ENCODE peak calls at places on chromosomes 12 and 14, in eight cellular contexts. A is GM12865, G is heart right ventricle, J is ascending aorta, K is fibroblast of pulmonary artery, M is IMR-90, Y is cardiac muscle cell, H is mammary epithelial cell. Q is an unnamed sample.

GRCh38 chr14:92924247-92924646 is 1.3 kb downstream of the CHGA start:
- DNase-seq in A (peak), G (no peak), J (no peak), K (no peak), M (no peak), Y (no peak), H (no peak), Q (no peak)

GRCh38 chr14:74981833-74982232 is 20.9 kb upstream of the EIF2B2 start:
- DNase-seq in A (no peak), G (no peak), J (peak), K (no peak), M (no peak), Y (no peak), H (no peak), Q (no peak)

GRCh38 chr14:93984987-93985410 is 8.6 kb upstream of the ASB2 start:
- DNase-seq in A (peak), G (peak), J (peak), K (peak), M (peak), Y (peak), H (peak), Q (peak)

GRCh38 chr12:133130808-133131128 is 341 bp downstream of the ZNF10 start:
- DNase-seq in A (no peak), G (peak), J (no peak), K (no peak), M (no peak), Y (no peak), H (no peak), Q (peak)

GRCh38 chr12:14537088-14537487 is 30.6 kb downstream of the PLBD1 start:
- DNase-seq in A (no peak), G (no peak), J (no peak), K (no peak), M (no peak), Y (no peak), H (no peak), Q (no peak)

GRCh38 chr14:90697577-90698206 is 118.5 kb downstream of the TTC7B start:
- DNase-seq in A (peak), G (peak), J (peak), K (peak), M (peak), Y (peak), H (peak), Q (peak)

GRCh38 chr14:68894802-68895201 is 84.3 kb downstream of the ACTN1 start:
- DNase-seq in A (no peak), G (no peak), J (no peak), K (peak), M (peak), Y (peak), H (peak), Q (peak)

GRCh38 chr14:75487155-75487671 is 35.1 kb upstream of the BATF start:
- DNase-seq in A (peak), G (no peak), J (no peak), K (no peak), M (no peak), Y (no peak), H (peak), Q (no peak)

GRCh38 chr12:84874125-84874824 is 38.3 kb downstream of the SLC6A15 start:
- DNase-seq in A (peak), G (no peak), J (no peak), K (peak), M (peak), Y (peak), H (peak), Q (peak)

GRCh38 chr12:84877340-84877739 is 35.3 kb downstream of the SLC6A15 start:
- DNase-seq in A (no peak), G (no peak), J (no peak), K (no peak), M (no peak), Y (no peak), H (no peak), Q (no peak)

GRCh38 chr12:84874825-84875139 is 37.8 kb downstream of the SLC6A15 start:
- DNase-seq in A (no peak), G (no peak), J (no peak), K (no peak), M (no peak), Y (no peak), H (no peak), Q (no peak)

GRCh38 chr12:84875241-84875640 is 37.4 kb downstream of the SLC6A15 start:
- DNase-seq in A (no peak), G (no peak), J (no peak), K (no peak), M (no peak), Y (no peak), H (no peak), Q (peak)
- H3K4me3 ChIP-seq in A (no peak), G (no peak), J (no peak), K (no peak), M (no peak), Y (no peak), H (no peak), Q (no peak)

DNA sequence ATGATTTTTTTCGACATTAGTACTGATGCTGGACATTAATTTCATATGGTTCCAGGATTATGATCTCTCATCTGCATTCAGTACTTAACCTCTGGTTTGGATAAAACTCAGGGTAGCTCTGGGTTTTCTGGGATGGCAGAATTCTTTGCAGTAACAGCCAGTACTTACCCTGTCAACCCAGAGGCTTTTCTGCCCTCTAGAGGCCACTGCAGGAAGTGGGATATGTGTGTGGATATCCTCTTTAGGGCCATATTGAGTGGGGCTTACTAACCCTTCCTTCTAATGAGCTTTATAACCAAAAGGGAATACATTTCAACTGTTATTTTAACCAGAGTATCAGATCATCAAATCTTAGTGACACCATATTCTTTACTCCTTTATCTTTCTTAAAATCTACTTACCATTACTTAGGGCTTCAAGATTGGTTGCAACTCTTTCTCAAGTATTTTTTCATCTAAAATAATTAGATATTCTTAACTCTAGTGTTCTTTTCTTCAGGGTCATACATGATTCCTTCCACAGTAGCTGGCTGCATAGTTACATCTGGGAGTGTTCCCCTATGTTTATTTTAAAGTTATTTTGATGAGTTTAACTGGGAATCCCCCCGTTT is 488.0 kb upstream of the STXBP6 start:
- DNase-seq in A (peak), G (no peak), J (no peak), K (no peak), M (no peak), Y (no peak), H (no peak), Q (peak)
- TF ChIP-seq CTCF in A (peak), G (peak), J (no peak), K (peak), M (peak), Y (no peak), H (peak), Q (peak)

DNA sequence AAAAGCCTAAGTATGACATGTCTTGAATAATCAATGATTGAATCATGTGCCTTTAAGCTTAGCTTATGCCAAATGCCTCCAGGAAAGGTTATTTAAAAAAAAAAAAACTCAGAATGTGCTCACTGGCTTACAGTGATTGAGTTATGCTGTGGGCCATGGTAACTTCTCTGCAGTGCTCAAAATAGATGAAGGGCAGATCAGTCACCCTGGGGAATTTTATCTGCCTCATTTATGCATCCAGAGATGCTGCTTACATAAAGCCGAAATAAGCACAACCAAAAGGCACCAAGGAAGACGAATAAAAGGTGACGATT is 118.7 kb upstream of the MDM1 start:
- DNase-seq in A (no peak), G (no peak), J (no peak), K (no peak), M (no peak), Y (no peak), H (no peak), Q (no peak)
- H3K4me3 ChIP-seq in A (peak), G (no peak), J (peak), K (no peak), M (no peak), Y (no peak), H (no peak), Q (no peak)

DNA sequence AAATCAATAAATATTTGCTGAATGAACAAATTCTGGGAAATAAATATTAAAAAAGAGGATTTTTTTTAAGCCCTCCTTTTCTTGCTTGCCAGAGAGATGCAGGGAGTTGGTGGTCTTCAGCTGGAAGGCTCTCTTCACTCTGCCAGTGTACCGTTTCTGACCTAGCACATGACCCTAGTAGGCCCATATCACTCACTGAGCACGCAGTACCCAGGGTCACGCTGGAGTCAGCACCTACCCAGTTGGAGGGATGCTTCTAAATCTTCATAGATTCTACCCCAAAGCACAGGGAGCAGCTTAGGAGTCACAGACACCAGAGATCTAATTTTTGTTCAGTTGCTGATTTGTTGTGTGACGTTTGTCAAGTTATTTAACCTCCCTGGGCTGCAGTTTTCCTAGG is 195.4 kb upstream of the TBX3 start:
- DNase-seq in A (no peak), G (no peak), J (no peak), K (no peak), M (no peak), Y (no peak), H (no peak), Q (no peak)
- TF ChIP-seq CTCF in A (no peak), G (no peak), J (no peak), K (no peak), M (no peak), Y (no peak), H (no peak), Q (no peak)

GRCh38 chr14:79332504-79333197 is 878.7 kb downstream of the DIO2 start:
- DNase-seq in A (no peak), G (no peak), J (no peak), K (no peak), M (peak), Y (no peak), H (no peak), Q (peak)

GRCh38 chr14:79328863-79329262 is 882.4 kb downstream of the DIO2 start:
- DNase-seq in A (no peak), G (no peak), J (no peak), K (no peak), M (peak), Y (no peak), H (no peak), Q (peak)

GRCh38 chr14:79331820-79332219 is 879.5 kb downstream of the DIO2 start:
- DNase-seq in A (no peak), G (no peak), J (no peak), K (no peak), M (no peak), Y (no peak), H (no peak), Q (peak)

GRCh38 chr14:79334272-79334671 is 877.0 kb downstream of the DIO2 start:
- DNase-seq in A (no peak), G (no peak), J (no peak), K (no peak), M (no peak), Y (no peak), H (no peak), Q (no peak)

DNA sequence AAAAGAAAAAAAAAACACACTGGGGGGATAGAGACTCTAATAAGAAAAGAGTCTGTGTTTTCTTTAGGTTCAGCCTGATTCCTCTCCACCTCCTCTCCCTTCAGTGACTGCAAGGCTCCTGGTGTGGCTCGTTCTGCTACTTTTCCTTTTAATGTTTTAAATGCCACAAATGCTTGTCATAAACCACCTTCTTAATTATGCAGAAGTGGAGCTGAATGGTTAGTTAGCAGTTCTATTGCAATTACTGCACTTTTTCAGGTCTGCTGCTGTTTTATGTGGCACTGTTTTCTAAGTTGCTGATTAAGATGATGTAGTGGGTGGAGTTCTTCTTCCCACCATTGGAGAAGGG is 878.1 kb downstream of the DIO2 start:
- DNase-seq in A (no peak), G (no peak), J (no peak), K (no peak), M (no peak), Y (no peak), H (no peak), Q (no peak)
- H3K4me3 ChIP-seq in A (no peak), G (no peak), J (no peak), K (no peak), M (no peak), Y (no peak), H (no peak), Q (no peak)

GRCh38 chr12:125070117-125070516 is 4.9 kb downstream of the AACS start:
- DNase-seq in A (no peak), G (no peak), J (no peak), K (peak), M (no peak), Y (no peak), H (no peak), Q (peak)
- TF ChIP-seq CTCF in A (no peak), G (no peak), J (no peak), K (no peak), M (no peak), Y (no peak), H (no peak), Q (peak)

GRCh38 chr12:120267736-120268135 is 2.2 kb upstream of the PXN start:
- DNase-seq in A (no peak), G (no peak), J (no peak), K (no peak), M (no peak), Y (no peak), H (no peak), Q (no peak)
- H3K4me3 ChIP-seq in A (no peak), G (no peak), J (no peak), K (no peak), M (no peak), Y (no peak), H (no peak), Q (no peak)

GRCh38 chr12:110245278-110245868 is 35.7 kb upstream of the ATP2A2 start:
- DNase-seq in A (peak), G (no peak), J (no peak), K (no peak), M (no peak), Y (no peak), H (no peak), Q (no peak)
- TF ChIP-seq CTCF in A (peak), G (peak), J (no peak), K (peak), M (peak), Y (peak), H (peak), Q (peak)

DNA sequence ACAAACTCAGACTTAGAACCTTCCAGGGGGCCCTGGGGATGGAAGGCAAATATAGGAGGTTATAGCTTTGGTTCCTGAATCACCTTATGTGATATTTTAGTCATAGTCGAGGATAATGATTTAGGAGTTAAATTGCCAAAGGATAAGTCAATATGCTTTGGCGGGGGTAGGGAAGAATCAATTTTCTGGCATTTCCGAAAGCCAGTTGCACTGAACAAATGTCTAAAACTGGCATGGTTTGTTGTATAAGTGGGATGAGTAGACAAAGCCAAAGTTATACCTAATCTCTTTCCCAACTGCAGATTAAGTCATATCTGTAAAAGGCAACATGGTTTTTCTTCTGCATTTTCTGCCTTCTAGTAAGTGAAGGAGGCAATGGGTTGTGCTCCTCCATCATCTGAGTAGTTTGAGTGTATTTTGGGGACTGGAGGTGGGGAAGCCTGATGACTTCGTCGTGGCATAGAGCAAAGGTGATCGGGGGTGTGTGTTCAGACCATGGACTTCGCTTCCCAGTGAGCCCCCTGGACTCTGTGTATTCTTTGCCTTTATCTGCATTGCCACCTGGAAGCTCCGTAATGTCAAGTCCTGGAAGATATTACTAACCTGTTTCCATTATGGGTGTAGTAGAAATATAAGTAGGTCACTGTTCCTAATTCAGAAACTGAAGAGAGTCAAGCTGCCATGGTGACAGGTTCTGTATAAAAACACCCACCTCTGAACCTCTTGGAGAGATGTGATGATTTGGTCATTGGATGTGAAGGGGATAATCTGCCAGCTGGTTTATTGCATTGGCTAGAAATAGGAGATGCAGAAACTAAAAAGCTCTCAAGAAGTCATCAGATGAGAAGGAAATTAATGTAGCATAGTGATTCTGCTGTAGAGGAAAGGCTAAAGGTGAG is 24.5 kb downstream of the PPFIBP1 start:
- DNase-seq in A (no peak), G (no peak), J (no peak), K (no peak), M (no peak), Y (no peak), H (no peak), Q (no peak)
- H3K4me3 ChIP-seq in A (no peak), G (no peak), J (no peak), K (no peak), M (no peak), Y (no peak), H (peak), Q (no peak)

Q was measured in choroid plexus epithelial cell.